ENCODE peak calls at places on chromosomes 3 and 15, in ten cellular contexts. One of them, this sample, is unnamed.
A peak's percentile ranks its signal among the peaks of the same experiment; 100 is the strongest.

GRCh38 chr3:40088527-40089170 is 220.9 kb upstream of the EIF1B start:
- DNase-seq in right atrium auricular region: no peak
- DNase-seq in psoas muscle: no peak
- DNase-seq in lung: no peak
- DNase-seq in adrenal gland: no peak
- DNase-seq in upper lobe of right lung: no peak
- DNase-seq in esophagus muscularis mucosa: peak; percentile 68
- DNase-seq in neural progenitor cell: no peak
- DNase-seq in CD8-positive, alpha-beta memory T cell: no peak
- DNase-seq in tibial artery: no peak
- DNase-seq in this sample: no peak

GRCh38 chr3:191301017-191301416 is 28.2 kb upstream of the CCDC50 start:
- DNase-seq in neural progenitor cell: no peak
- DNase-seq in tibial artery: no peak
- DNase-seq in esophagus muscularis mucosa: no peak
- DNase-seq in upper lobe of right lung: no peak
- DNase-seq in psoas muscle: no peak
- DNase-seq in lung: no peak
- DNase-seq in CD8-positive, alpha-beta memory T cell: no peak
- DNase-seq in adrenal gland: no peak
- DNase-seq in right atrium auricular region: no peak
- DNase-seq in this sample: no peak

GRCh38 chr3:128800241-128801187 is 74.5 kb downstream of the RAB7A start:
- DNase-seq in CD8-positive, alpha-beta memory T cell: no peak
- DNase-seq in tibial artery: no peak
- DNase-seq in right atrium auricular region: no peak
- DNase-seq in adrenal gland: no peak
- DNase-seq in neural progenitor cell: no peak
- DNase-seq in upper lobe of right lung: no peak
- DNase-seq in lung: no peak
- DNase-seq in esophagus muscularis mucosa: no peak
- DNase-seq in psoas muscle: peak; percentile 35
- DNase-seq in this sample: no peak

GRCh38 chr3:128349963-128350599 is 116.6 kb downstream of the DNAJB8 start:
- DNase-seq in upper lobe of right lung: no peak
- DNase-seq in adrenal gland: no peak
- DNase-seq in neural progenitor cell: no peak
- DNase-seq in CD8-positive, alpha-beta memory T cell: no peak
- DNase-seq in right atrium auricular region: no peak
- DNase-seq in psoas muscle: no peak
- DNase-seq in esophagus muscularis mucosa: no peak
- DNase-seq in lung: no peak
- DNase-seq in tibial artery: no peak
- DNase-seq in this sample: no peak

GRCh38 chr3:23455084-23455483 is 252.0 kb downstream of the UBE2E2 start:
- DNase-seq in neural progenitor cell: no peak
- DNase-seq in right atrium auricular region: no peak
- DNase-seq in CD8-positive, alpha-beta memory T cell: no peak
- DNase-seq in upper lobe of right lung: no peak
- DNase-seq in adrenal gland: peak; percentile 29
- DNase-seq in lung: no peak
- DNase-seq in tibial artery: peak; percentile 36
- DNase-seq in psoas muscle: no peak
- DNase-seq in esophagus muscularis mucosa: no peak
- DNase-seq in this sample: no peak

GRCh38 chr3:172047567-172048115 is 8.3 kb downstream of the FNDC3B start:
- DNase-seq in adrenal gland: no peak
- DNase-seq in lung: no peak
- DNase-seq in psoas muscle: no peak
- DNase-seq in upper lobe of right lung: no peak
- DNase-seq in tibial artery: no peak
- DNase-seq in neural progenitor cell: no peak
- DNase-seq in CD8-positive, alpha-beta memory T cell: no peak
- DNase-seq in esophagus muscularis mucosa: no peak
- DNase-seq in right atrium auricular region: no peak
- DNase-seq in this sample: no peak

GRCh38 chr3:27357665-27358258 is 11.4 kb downstream of the NEK10 start:
- DNase-seq in adrenal gland: peak; percentile 65
- DNase-seq in psoas muscle: no peak
- DNase-seq in right atrium auricular region: no peak
- DNase-seq in esophagus muscularis mucosa: no peak
- DNase-seq in neural progenitor cell: peak; percentile 73
- DNase-seq in lung: peak; percentile 56
- DNase-seq in CD8-positive, alpha-beta memory T cell: peak; percentile 33
- DNase-seq in tibial artery: peak; percentile 51
- DNase-seq in upper lobe of right lung: no peak
- DNase-seq in this sample: peak; percentile 32

GRCh38 chr15:88839146-88839545 is 35.9 kb downstream of the ACAN start:
- DNase-seq in psoas muscle: no peak
- DNase-seq in lung: no peak
- DNase-seq in CD8-positive, alpha-beta memory T cell: no peak
- DNase-seq in neural progenitor cell: no peak
- DNase-seq in tibial artery: no peak
- DNase-seq in esophagus muscularis mucosa: no peak
- DNase-seq in right atrium auricular region: no peak
- DNase-seq in upper lobe of right lung: no peak
- DNase-seq in adrenal gland: no peak
- DNase-seq in this sample: no peak

GRCh38 chr3:12944849-12945248 is 103.5 kb upstream of the RPL32 start:
- DNase-seq in neural progenitor cell: peak; percentile 35
- DNase-seq in adrenal gland: no peak
- DNase-seq in CD8-positive, alpha-beta memory T cell: no peak
- DNase-seq in lung: no peak
- DNase-seq in tibial artery: no peak
- DNase-seq in upper lobe of right lung: no peak
- DNase-seq in esophagus muscularis mucosa: no peak
- DNase-seq in psoas muscle: no peak
- DNase-seq in right atrium auricular region: no peak
- DNase-seq in this sample: peak; percentile 87

GRCh38 chr3:195462308-195462610 is 19.4 kb upstream of the ACAP2 start:
- DNase-seq in upper lobe of right lung: no peak
- DNase-seq in psoas muscle: no peak
- DNase-seq in lung: no peak
- DNase-seq in CD8-positive, alpha-beta memory T cell: no peak
- DNase-seq in right atrium auricular region: no peak
- DNase-seq in neural progenitor cell: no peak
- DNase-seq in tibial artery: no peak
- DNase-seq in adrenal gland: no peak
- DNase-seq in esophagus muscularis mucosa: no peak
- DNase-seq in this sample: no peak

GRCh38 chr15:98745650-98746374 is 97.5 kb downstream of the IGF1R start:
- DNase-seq in right atrium auricular region: no peak
- DNase-seq in CD8-positive, alpha-beta memory T cell: no peak
- DNase-seq in upper lobe of right lung: no peak
- DNase-seq in esophagus muscularis mucosa: no peak
- DNase-seq in neural progenitor cell: no peak
- DNase-seq in lung: no peak
- DNase-seq in adrenal gland: no peak
- DNase-seq in psoas muscle: no peak
- DNase-seq in tibial artery: no peak
- DNase-seq in this sample: no peak

GRCh38 chr15:51137024-51137423 is 42.3 kb upstream of the TNFAIP8L3 start:
- DNase-seq in esophagus muscularis mucosa: no peak
- DNase-seq in tibial artery: no peak
- DNase-seq in right atrium auricular region: no peak
- DNase-seq in lung: no peak
- DNase-seq in upper lobe of right lung: no peak
- DNase-seq in CD8-positive, alpha-beta memory T cell: no peak
- DNase-seq in psoas muscle: no peak
- DNase-seq in adrenal gland: no peak
- DNase-seq in neural progenitor cell: no peak
- DNase-seq in this sample: no peak

GRCh38 chr3:108333951-108334350 is 37.6 kb downstream of the HHLA2 start:
- DNase-seq in neural progenitor cell: no peak
- DNase-seq in right atrium auricular region: no peak
- DNase-seq in esophagus muscularis mucosa: no peak
- DNase-seq in CD8-positive, alpha-beta memory T cell: no peak
- DNase-seq in tibial artery: no peak
- DNase-seq in upper lobe of right lung: no peak
- DNase-seq in adrenal gland: no peak
- DNase-seq in psoas muscle: no peak
- DNase-seq in lung: no peak
- DNase-seq in this sample: no peak

GRCh38 chr3:185815391-185816282 is 9.2 kb downstream of the IGF2BP2 start:
- DNase-seq in tibial artery: no peak
- DNase-seq in upper lobe of right lung: no peak
- DNase-seq in esophagus muscularis mucosa: no peak
- DNase-seq in adrenal gland: no peak
- DNase-seq in right atrium auricular region: no peak
- DNase-seq in neural progenitor cell: peak; percentile 41
- DNase-seq in CD8-positive, alpha-beta memory T cell: no peak
- DNase-seq in lung: no peak
- DNase-seq in psoas muscle: no peak
- DNase-seq in this sample: no peak
- H3K27me3 ChIP-seq in tibial artery: no peaks in the 10 kb centered on the region
- H3K27me3 ChIP-seq in upper lobe of right lung: no peaks in the 10 kb centered on the region
- H3K27me3 ChIP-seq in esophagus muscularis mucosa: no peaks in the 10 kb centered on the region
- H3K27me3 ChIP-seq in adrenal gland: no peaks in the 10 kb centered on the region
- H3K27me3 ChIP-seq in right atrium auricular region: no peaks in the 10 kb centered on the region
- H3K27me3 ChIP-seq in neural progenitor cell: no peaks in the 10 kb centered on the region
- H3K27me3 ChIP-seq in CD8-positive, alpha-beta memory T cell: peaks cover 13% of the 10 kb centered on the region
- H3K27me3 ChIP-seq in lung: no peaks in the 10 kb centered on the region
- H3K27me3 ChIP-seq in psoas muscle: no peaks in the 10 kb centered on the region
- H3K27me3 ChIP-seq in this sample: no peaks in the 10 kb centered on the region

DNA sequence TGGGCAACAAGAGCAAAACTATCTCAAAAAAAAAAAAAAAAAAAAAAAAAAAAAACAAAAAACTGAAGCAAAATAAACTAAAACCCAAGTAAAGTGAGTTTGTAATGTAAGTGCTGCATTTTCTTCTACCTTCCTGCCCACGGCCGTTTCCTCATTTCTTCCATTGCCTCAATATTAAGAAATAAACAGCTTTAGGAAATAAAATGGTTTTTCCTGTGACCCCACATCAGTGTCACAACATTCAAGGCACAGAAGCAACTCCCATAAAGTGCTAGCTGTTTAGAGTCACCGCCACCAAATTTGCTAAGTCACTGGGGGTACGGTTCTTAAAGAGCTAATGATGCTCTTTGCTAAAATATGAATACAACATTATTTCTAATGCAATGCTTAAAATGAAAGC is 3.3 kb downstream of the PKM start:
- DNase-seq in neural progenitor cell: no peak
- DNase-seq in psoas muscle: no peak
- DNase-seq in tibial artery: no peak
- DNase-seq in right atrium auricular region: no peak
- DNase-seq in adrenal gland: no peak
- DNase-seq in lung: no peak
- DNase-seq in upper lobe of right lung: no peak
- DNase-seq in CD8-positive, alpha-beta memory T cell: no peak
- DNase-seq in esophagus muscularis mucosa: no peak
- DNase-seq in this sample: no peak
- H3K4me3 ChIP-seq in neural progenitor cell: peak overlapping the region; percentile 95
- H3K4me3 ChIP-seq in psoas muscle: peak overlapping the region; percentile 99
- H3K4me3 ChIP-seq in tibial artery: no peak overlapping the region
- H3K4me3 ChIP-seq in right atrium auricular region: peak overlapping the region; percentile 96
- H3K4me3 ChIP-seq in adrenal gland: no peak overlapping the region
- H3K4me3 ChIP-seq in lung: no peak overlapping the region
- H3K4me3 ChIP-seq in upper lobe of right lung: peak overlapping the region; percentile 100
- H3K4me3 ChIP-seq in CD8-positive, alpha-beta memory T cell: peak overlapping the region; percentile 63
- H3K4me3 ChIP-seq in esophagus muscularis mucosa: no peak overlapping the region
- H3K4me3 ChIP-seq in this sample: no peak overlapping the region

GRCh38 chr15:25874379-25874778 is 11.3 kb upstream of the ATP10A start:
- DNase-seq in tibial artery: no peak
- DNase-seq in CD8-positive, alpha-beta memory T cell: no peak
- DNase-seq in upper lobe of right lung: no peak
- DNase-seq in adrenal gland: no peak
- DNase-seq in neural progenitor cell: no peak
- DNase-seq in lung: no peak
- DNase-seq in right atrium auricular region: no peak
- DNase-seq in psoas muscle: no peak
- DNase-seq in esophagus muscularis mucosa: no peak
- DNase-seq in this sample: no peak
- H3K27me3 ChIP-seq in tibial artery: no peaks in the 10 kb centered on the region
- H3K27me3 ChIP-seq in CD8-positive, alpha-beta memory T cell: no peaks in the 10 kb centered on the region
- H3K27me3 ChIP-seq in upper lobe of right lung: no peaks in the 10 kb centered on the region
- H3K27me3 ChIP-seq in adrenal gland: no peaks in the 10 kb centered on the region
- H3K27me3 ChIP-seq in neural progenitor cell: no peaks in the 10 kb centered on the region
- H3K27me3 ChIP-seq in lung: no peaks in the 10 kb centered on the region
- H3K27me3 ChIP-seq in right atrium auricular region: no peaks in the 10 kb centered on the region
- H3K27me3 ChIP-seq in psoas muscle: no peaks in the 10 kb centered on the region
- H3K27me3 ChIP-seq in esophagus muscularis mucosa: no peaks in the 10 kb centered on the region
- H3K27me3 ChIP-seq in this sample: no peaks in the 10 kb centered on the region

GRCh38 chr15:60000824-60001641 is 3.1 kb upstream of the FOXB1 start:
- DNase-seq in esophagus muscularis mucosa: no peak
- DNase-seq in CD8-positive, alpha-beta memory T cell: no peak
- DNase-seq in psoas muscle: no peak
- DNase-seq in tibial artery: no peak
- DNase-seq in lung: no peak
- DNase-seq in adrenal gland: no peak
- DNase-seq in upper lobe of right lung: no peak
- DNase-seq in neural progenitor cell: peak; percentile 60
- DNase-seq in right atrium auricular region: no peak
- DNase-seq in this sample: peak; percentile 26

GRCh38 chr15:59999064-59999377 is 5.1 kb upstream of the FOXB1 start:
- DNase-seq in right atrium auricular region: no peak
- DNase-seq in adrenal gland: no peak
- DNase-seq in psoas muscle: no peak
- DNase-seq in lung: no peak
- DNase-seq in esophagus muscularis mucosa: no peak
- DNase-seq in neural progenitor cell: peak; percentile 71
- DNase-seq in tibial artery: no peak
- DNase-seq in upper lobe of right lung: no peak
- DNase-seq in CD8-positive, alpha-beta memory T cell: no peak
- DNase-seq in this sample: peak; percentile 78

GRCh38 chr15:60000113-60000823 is 3.8 kb upstream of the FOXB1 start:
- DNase-seq in right atrium auricular region: no peak
- DNase-seq in psoas muscle: no peak
- DNase-seq in neural progenitor cell: peak; percentile 80
- DNase-seq in upper lobe of right lung: no peak
- DNase-seq in tibial artery: no peak
- DNase-seq in CD8-positive, alpha-beta memory T cell: no peak
- DNase-seq in lung: no peak
- DNase-seq in esophagus muscularis mucosa: no peak
- DNase-seq in adrenal gland: no peak
- DNase-seq in this sample: peak; percentile 70

GRCh38 chr15:59998256-59999063 is 5.7 kb upstream of the FOXB1 start:
- DNase-seq in neural progenitor cell: peak; percentile 93
- DNase-seq in right atrium auricular region: no peak
- DNase-seq in psoas muscle: no peak
- DNase-seq in lung: no peak
- DNase-seq in tibial artery: no peak
- DNase-seq in adrenal gland: no peak
- DNase-seq in upper lobe of right lung: no peak
- DNase-seq in esophagus muscularis mucosa: no peak
- DNase-seq in CD8-positive, alpha-beta memory T cell: no peak
- DNase-seq in this sample: no peak

DNA sequence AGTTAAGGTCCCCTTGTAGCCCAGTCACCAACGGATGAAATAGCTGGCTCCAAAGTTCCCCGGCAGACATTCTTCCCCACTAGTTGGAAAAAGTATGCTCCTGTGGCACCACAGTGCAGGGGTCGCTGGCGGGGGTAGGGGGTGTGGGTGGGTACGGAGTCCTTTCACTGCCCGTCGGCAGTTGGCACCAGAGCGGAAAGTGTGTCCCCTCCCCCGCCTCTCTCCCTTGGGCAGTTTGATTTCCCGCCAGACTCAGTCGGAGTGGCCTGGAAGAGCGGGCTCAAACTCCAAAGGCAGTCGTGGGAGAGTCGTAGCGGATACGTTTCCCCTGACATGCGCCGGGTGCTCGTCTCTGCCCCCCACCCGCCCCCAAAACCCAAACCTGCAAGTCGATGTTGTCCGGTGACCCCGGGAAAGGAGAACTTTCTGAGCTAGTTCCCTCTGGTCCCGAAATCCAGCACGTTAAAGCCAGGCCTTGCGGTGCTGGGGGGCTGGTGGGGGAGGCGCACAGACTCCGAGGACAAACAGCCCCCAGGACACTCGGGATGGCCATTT is 4.5 kb upstream of the FOXB1 start:
- DNase-seq in right atrium auricular region: no peak
- DNase-seq in psoas muscle: no peak
- DNase-seq in CD8-positive, alpha-beta memory T cell: no peak
- DNase-seq in neural progenitor cell: peak; percentile 54
- DNase-seq in adrenal gland: no peak
- DNase-seq in esophagus muscularis mucosa: no peak
- DNase-seq in tibial artery: no peak
- DNase-seq in lung: no peak
- DNase-seq in upper lobe of right lung: no peak
- DNase-seq in this sample: peak; percentile 51
- H3K4me3 ChIP-seq in right atrium auricular region: no peak overlapping the region
- H3K4me3 ChIP-seq in psoas muscle: no peak overlapping the region
- H3K4me3 ChIP-seq in CD8-positive, alpha-beta memory T cell: no peak overlapping the region
- H3K4me3 ChIP-seq in neural progenitor cell: peak overlapping the region; percentile 69
- H3K4me3 ChIP-seq in adrenal gland: no peak overlapping the region
- H3K4me3 ChIP-seq in esophagus muscularis mucosa: no peak overlapping the region
- H3K4me3 ChIP-seq in tibial artery: no peak overlapping the region
- H3K4me3 ChIP-seq in lung: no peak overlapping the region
- H3K4me3 ChIP-seq in upper lobe of right lung: no peak overlapping the region
- H3K4me3 ChIP-seq in this sample: peak overlapping the region; percentile 86

This sample was measured in H7.